ENCODE peak calls at places on chromosomes 4 and X, in four cellular contexts. One of them, this sample, is unnamed.

GRCh38 chr4:8192748-8193738 is 6.0 kb upstream of the SH3TC1 start:
- DNase-seq in H1: no peak
- DNase-seq in K562: no peak
- DNase-seq in HCT116: peak
- DNase-seq in this sample: peak

GRCh38 chr4:158496030-158496741 is 25.5 kb upstream of the RXFP1 start:
- DNase-seq in H1: peak
- DNase-seq in HCT116: peak
- DNase-seq in K562: peak
- DNase-seq in this sample: no peak

GRCh38 chrX:140762061-140762460 is 52.5 kb downstream of the LINC00632 start:
- DNase-seq in HCT116: no peak
- DNase-seq in H1: no peak
- DNase-seq in K562: peak
- DNase-seq in this sample: no peak

GRCh38 chr4:55458611-55459010 is 62.9 kb downstream of the TMEM165 start:
- DNase-seq in H1: no peak
- DNase-seq in K562: no peak
- DNase-seq in HCT116: no peak
- DNase-seq in this sample: no peak

GRCh38 chr4:80446248-80446647 is 110.7 kb downstream of the CFAP299 start:
- DNase-seq in HCT116: no peak
- DNase-seq in K562: no peak
- DNase-seq in H1: no peak
- DNase-seq in this sample: no peak

GRCh38 chr4:1321486-1321885 is 25.5 kb upstream of the UVSSA start:
- DNase-seq in H1: no peak
- DNase-seq in HCT116: no peak
- DNase-seq in K562: no peak
- DNase-seq in this sample: no peak

GRCh38 chrX:1400731-1401471 is 9.0 kb upstream of the SLC25A6 start:
- DNase-seq in H1: peak
- DNase-seq in HCT116: peak
- DNase-seq in K562: no peak
- DNase-seq in this sample: no peak

GRCh38 chr4:150381671-150382427 is 200.1 kb upstream of the MAB21L2 start:
- DNase-seq in K562: no peak
- DNase-seq in H1: no peak
- DNase-seq in HCT116: no peak
- DNase-seq in this sample: no peak

GRCh38 chr4:13481569-13481968 is 2.6 kb downstream of the RAB28 start:
- DNase-seq in H1: no peak
- DNase-seq in K562: peak
- DNase-seq in HCT116: no peak
- DNase-seq in this sample: no peak

GRCh38 chr4:6419452-6420028 is 52.9 kb downstream of the PPP2R2C start:
- DNase-seq in HCT116: no peak
- DNase-seq in K562: no peak
- DNase-seq in H1: no peak
- DNase-seq in this sample: no peak

GRCh38 chr4:57110635-57111546 is 706 bp upstream of the IGFBP7 start:
- DNase-seq in H1: no peak
- DNase-seq in K562: no peak
- DNase-seq in HCT116: no peak
- DNase-seq in this sample: no peak

GRCh38 chr4:16884673-16885460 is 13.6 kb downstream of the LDB2 start:
- DNase-seq in HCT116: no peak
- DNase-seq in H1: no peak
- DNase-seq in K562: no peak
- DNase-seq in this sample: no peak

GRCh38 chrX:74248889-74249288 is 55.1 kb upstream of the ZCCHC13 start:
- DNase-seq in K562: no peak
- DNase-seq in HCT116: no peak
- DNase-seq in H1: no peak
- DNase-seq in this sample: no peak

GRCh38 chr4:186738421-186738820 is 14.8 kb upstream of the FAT1 start:
- DNase-seq in K562: no peak
- DNase-seq in H1: no peak
- DNase-seq in HCT116: no peak
- DNase-seq in this sample: no peak

GRCh38 chrX:129932137-129932791 is 26.3 kb downstream of the UTP14A start:
- DNase-seq in H1: peak
- DNase-seq in K562: peak
- DNase-seq in HCT116: peak
- DNase-seq in this sample: peak

GRCh38 chrX:1164322-1165288 is 47.8 kb downstream of the CRLF2 start:
- DNase-seq in H1: no peak
- DNase-seq in HCT116: no peak
- DNase-seq in K562: no peak
- DNase-seq in this sample: no peak

GRCh38 chr4:137768881-137769280 is 236.6 kb upstream of the PCDH18 start:
- DNase-seq in K562: no peak
- DNase-seq in HCT116: no peak
- DNase-seq in H1: no peak
- DNase-seq in this sample: no peak

GRCh38 chr4:108166441-108167315 is 2.1 kb downstream of the LEF1 start:
- DNase-seq in HCT116: no peak
- DNase-seq in H1: no peak
- DNase-seq in K562: peak
- DNase-seq in this sample: no peak

GRCh38 chrX:82748901-82749505 is 759.1 kb upstream of the POU3F4 start:
- DNase-seq in H1: no peak
- DNase-seq in K562: no peak
- DNase-seq in HCT116: no peak
- DNase-seq in this sample: no peak

GRCh38 chr4:168451744-168452394 is 28.4 kb downstream of the DDX60L start:
- DNase-seq in H1: no peak
- DNase-seq in HCT116: peak
- DNase-seq in K562: no peak
- DNase-seq in this sample: no peak

GRCh38 chr4:14528921-14529320 is 473.4 kb upstream of the CPEB2 start:
- DNase-seq in K562: no peak
- DNase-seq in HCT116: no peak
- DNase-seq in H1: no peak
- DNase-seq in this sample: no peak

GRCh38 chr4:26991057-26991456 is 130.4 kb downstream of the STIM2 start:
- DNase-seq in H1: no peak
- DNase-seq in K562: no peak
- DNase-seq in HCT116: no peak
- DNase-seq in this sample: no peak

GRCh38 chr4:26984896-26985295 is 124.3 kb downstream of the STIM2 start:
- DNase-seq in HCT116: no peak
- DNase-seq in K562: no peak
- DNase-seq in H1: no peak
- DNase-seq in this sample: no peak

GRCh38 chr4:26987191-26987590 is 126.5 kb downstream of the STIM2 start:
- DNase-seq in K562: no peak
- DNase-seq in H1: no peak
- DNase-seq in HCT116: no peak
- DNase-seq in this sample: no peak

GRCh38 chr4:26985836-26986235 is 125.2 kb downstream of the STIM2 start:
- DNase-seq in H1: no peak
- DNase-seq in HCT116: no peak
- DNase-seq in K562: no peak
- DNase-seq in this sample: peak
- TF ChIP-seq RAD21 in H1: no peak
- TF ChIP-seq RAD21 in HCT116: no peak
- TF ChIP-seq RAD21 in K562: no peak
- TF ChIP-seq RAD21 in this sample: no peak

GRCh38 chrX:154056739-154057367 is 37.2 kb upstream of the IRAK1 start:
- DNase-seq in K562: no peak
- DNase-seq in HCT116: no peak
- DNase-seq in H1: no peak
- DNase-seq in this sample: no peak
- TF ChIP-seq EGR1 in K562: no peak
- TF ChIP-seq EGR1 in HCT116: no peak
- TF ChIP-seq EGR1 in H1: no peak
- TF ChIP-seq EGR1 in this sample: no peak

DNA sequence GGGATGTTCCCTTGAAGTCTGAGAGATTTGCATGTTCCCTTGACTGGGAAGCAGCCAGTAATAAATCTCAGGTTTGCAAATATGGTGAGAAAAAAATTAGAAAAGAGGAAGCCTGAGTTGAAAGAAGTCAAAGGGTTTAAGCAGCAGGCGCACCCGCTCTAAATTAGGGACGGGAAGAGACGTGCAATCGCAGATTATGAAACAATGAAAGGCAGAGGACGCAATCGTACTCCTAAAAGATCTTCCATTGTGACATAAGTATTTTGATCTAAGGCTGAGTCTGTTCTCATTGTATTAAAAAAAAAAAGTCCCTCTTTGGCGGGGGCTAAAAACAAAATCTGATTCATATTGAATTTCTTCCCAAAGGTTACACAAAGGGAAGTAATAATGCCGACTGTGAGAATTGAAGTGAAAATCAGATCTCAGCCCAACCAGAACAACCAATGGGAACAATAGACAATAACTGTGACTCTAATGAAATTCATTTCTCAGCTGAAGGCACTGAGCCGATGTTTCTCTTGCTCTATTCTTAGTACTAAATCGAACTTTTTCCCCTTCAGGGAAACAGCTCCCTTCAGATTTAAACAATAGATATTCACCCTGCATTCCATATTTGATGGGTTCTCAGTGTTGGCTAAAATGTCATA is 28.3 kb downstream of the SAT1 start:
- DNase-seq in HCT116: no peak
- DNase-seq in H1: no peak
- DNase-seq in K562: no peak
- DNase-seq in this sample: no peak
- TF ChIP-seq SP1 in HCT116: no peak
- TF ChIP-seq SP1 in H1: no peak
- TF ChIP-seq SP1 in K562: no peak
- TF ChIP-seq SP1 in this sample: no peak

GRCh38 chr4:89158884-89159503 is 47.7 kb downstream of the TIGD2 start:
- DNase-seq in K562: peak
- DNase-seq in HCT116: peak
- DNase-seq in H1: no peak
- DNase-seq in this sample: no peak
- TF ChIP-seq RAD21 in K562: peak
- TF ChIP-seq RAD21 in HCT116: peak
- TF ChIP-seq RAD21 in H1: peak
- TF ChIP-seq RAD21 in this sample: peak

GRCh38 chr4:75251547-75251946 is 262.7 kb downstream of the RCHY1 start:
- DNase-seq in K562: no peak
- DNase-seq in HCT116: no peak
- DNase-seq in H1: no peak
- DNase-seq in this sample: peak
- TF ChIP-seq EGR1 in K562: no peak
- TF ChIP-seq EGR1 in HCT116: no peak
- TF ChIP-seq EGR1 in H1: no peak
- TF ChIP-seq EGR1 in this sample: no peak

GRCh38 chr4:73674451-73674919 is 54.2 kb upstream of the RASSF6 start:
- DNase-seq in HCT116: no peak
- DNase-seq in H1: no peak
- DNase-seq in K562: no peak
- DNase-seq in this sample: no peak

GRCh38 chr4:73676136-73676535 is 55.9 kb upstream of the RASSF6 start:
- DNase-seq in H1: no peak
- DNase-seq in HCT116: no peak
- DNase-seq in K562: no peak
- DNase-seq in this sample: no peak

GRCh38 chr4:73675623-73676022 is 55.4 kb upstream of the RASSF6 start:
- DNase-seq in HCT116: no peak
- DNase-seq in H1: no peak
- DNase-seq in K562: no peak
- DNase-seq in this sample: no peak

GRCh38 chr4:73679836-73680235 is 59.6 kb upstream of the RASSF6 start:
- DNase-seq in K562: no peak
- DNase-seq in H1: no peak
- DNase-seq in HCT116: no peak
- DNase-seq in this sample: no peak

GRCh38 chr4:73676881-73677323 is 56.7 kb upstream of the RASSF6 start:
- DNase-seq in K562: no peak
- DNase-seq in H1: no peak
- DNase-seq in HCT116: no peak
- DNase-seq in this sample: peak
- TF ChIP-seq SP1 in K562: no peak
- TF ChIP-seq SP1 in H1: no peak
- TF ChIP-seq SP1 in HCT116: peak
- TF ChIP-seq SP1 in this sample: no peak

GRCh38 chrX:124341361-124342132 is 4.8 kb upstream of the SH2D1A start:
- DNase-seq in HCT116: no peak
- DNase-seq in H1: no peak
- DNase-seq in K562: peak
- DNase-seq in this sample: no peak
- TF ChIP-seq RAD21 in HCT116: no peak
- TF ChIP-seq RAD21 in H1: no peak
- TF ChIP-seq RAD21 in K562: no peak
- TF ChIP-seq RAD21 in this sample: no peak

DNA sequence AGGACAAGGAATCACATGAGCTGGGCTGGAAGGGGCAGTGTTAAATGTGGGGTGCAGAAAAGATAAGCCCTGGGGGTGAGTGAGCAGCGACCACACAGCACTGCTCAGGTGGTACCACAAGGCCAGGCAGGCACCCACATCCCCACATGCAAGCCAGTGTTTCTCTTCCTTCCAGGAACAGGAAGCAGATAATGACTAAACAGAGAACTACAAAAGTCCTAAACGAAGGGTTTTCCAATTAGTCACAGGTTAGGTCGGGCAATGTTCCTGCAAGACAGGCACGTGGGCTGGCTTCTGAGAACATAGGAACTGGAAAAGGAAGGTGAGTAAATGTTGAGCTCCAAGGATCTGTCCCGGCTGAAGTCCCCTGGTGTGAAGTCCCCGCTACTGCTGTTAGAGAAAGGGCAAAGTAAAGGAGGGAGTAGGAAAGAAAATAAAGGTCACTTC is 19.5 kb downstream of the RELL1 start:
- DNase-seq in K562: no peak
- DNase-seq in HCT116: peak
- DNase-seq in H1: no peak
- DNase-seq in this sample: no peak
- TF ChIP-seq EGR1 in K562: no peak
- TF ChIP-seq EGR1 in HCT116: peak
- TF ChIP-seq EGR1 in H1: no peak
- TF ChIP-seq EGR1 in this sample: no peak

This sample was measured in GM12878.